ENCODE peak calls at places on chromosome 20, in seven cellular contexts. Q is naive thymus-derived CD8-positive, alpha-beta T cell; Y is effector memory CD8-positive, alpha-beta T cell; W is activated CD4-positive, alpha-beta T cell treated with anti-CD3 and anti-CD28 coated beads, Interleukin-2, amount 50 U/mL, for 48 hours; M is dorsolateral prefrontal cortex; O is Right ventricle myocardium inferior; C is A549. A is an unnamed sample.

GRCh38 chr20:2814587-2815051 is at the start of gene C20orf141:
- DNase-seq in Q (no peak), Y (no peak), W (no peak), M (no peak), O (peak), C (peak), A (peak)

GRCh38 chr20:36002855-36003254 is 34.5 kb downstream of the CNBD2 start:
- DNase-seq in Q (no peak), Y (no peak), W (no peak), M (no peak), O (no peak), C (no peak), A (no peak)

GRCh38 chr20:52060794-52061714 is 130.5 kb downstream of the ZFP64 start:
- DNase-seq in Q (no peak), Y (no peak), W (no peak), M (no peak), O (no peak), C (peak), A (peak)

GRCh38 chr20:31720486-31721407 is 1.9 kb downstream of the BCL2L1 start:
- DNase-seq in Q (peak), Y (peak), W (peak), M (no peak), O (no peak), C (no peak), A (no peak)

GRCh38 chr20:38649275-38649891 is 47.8 kb downstream of the ARHGAP40 start:
- DNase-seq in Q (no peak), Y (no peak), W (peak), M (no peak), O (no peak), C (no peak), A (peak)

GRCh38 chr20:16661738-16662137 is 68.1 kb upstream of the SNRPB2 start:
- DNase-seq in Q (no peak), Y (no peak), W (no peak), M (no peak), O (no peak), C (no peak), A (no peak)

GRCh38 chr20:63402178-63402859 is 41.2 kb upstream of the CHRNA4 start:
- DNase-seq in Q (no peak), Y (no peak), W (no peak), M (no peak), O (no peak), C (no peak), A (no peak)

GRCh38 chr20:49216991-49217578 is 2.1 kb upstream of the DDX27 start:
- DNase-seq in Q (peak), Y (peak), W (peak), M (peak), O (peak), C (peak), A (peak)

A was measured in cardiac fibroblast.